ENCODE peak calls at places on chromosomes 5 and 9, in five cellular contexts. K is A673, H is mesendoderm, Y is body of pancreas, M is G401. P is an unnamed sample.

GRCh38 chr9:79384506-79384905 is 187.3 kb upstream of the TLE4 start:
- DNase-seq in K (no peak), H (no peak), Y (no peak), M (no peak), P (no peak)

GRCh38 chr9:80175286-80175906 is 603.6 kb downstream of the TLE4 start:
- DNase-seq in K (peak; percentile 56), H (peak; percentile 41), Y (no peak), M (peak; percentile 29), P (peak; percentile 25)

GRCh38 chr5:57175586-57175985 is 1.7 kb downstream of the GPBP1 start:
- DNase-seq in K (peak; percentile 21), H (no peak), Y (no peak), M (no peak), P (no peak)

GRCh38 chr5:115810776-115811175 is 5.7 kb downstream of the CDO1 start:
- DNase-seq in K (no peak), H (no peak), Y (no peak), M (no peak), P (no peak)

GRCh38 chr5:54529565-54529964 is 12.0 kb downstream of the SNX18 start:
- DNase-seq in K (no peak), H (no peak), Y (no peak), M (no peak), P (no peak)

GRCh38 chr9:73573235-73573634 is 421.6 kb downstream of the ANXA1 start:
- DNase-seq in K (no peak), H (no peak), Y (no peak), M (peak; percentile 88), P (peak; percentile 83)

GRCh38 chr9:133351908-133352634 is 4.1 kb downstream of the RPL7A start:
- DNase-seq in K (peak; percentile 81), H (peak; percentile 93), Y (peak; percentile 44), M (peak; percentile 45), P (peak; percentile 76)

GRCh38 chr5:39423331-39423751 is 1.4 kb downstream of the DAB2 start:
- DNase-seq in K (no peak), H (peak; percentile 85), Y (no peak), M (peak; percentile 28), P (no peak)

GRCh38 chr9:136840877-136841645 is 1.2 kb upstream of the AJM1 start:
- DNase-seq in K (peak; percentile 92), H (peak; percentile 59), Y (peak; percentile 82), M (peak; percentile 76), P (peak; percentile 77)

GRCh38 chr9:35948901-35949318 is 9.0 kb downstream of the OR2S2 start:
- DNase-seq in K (no peak), H (peak; percentile 91), Y (no peak), M (no peak), P (no peak)

GRCh38 chr9:128724744-128725211 is 851 bp upstream of the ZDHHC12 start:
- DNase-seq in K (peak; percentile 88), H (peak; percentile 96), Y (peak; percentile 55), M (peak; percentile 97), P (peak; percentile 96)

GRCh38 chr9:101354143-101354764 is 30.6 kb downstream of the BAAT start:
- DNase-seq in K (no peak), H (no peak), Y (no peak), M (no peak), P (no peak)

GRCh38 chr9:124282442-124283231 is 24.9 kb downstream of the NEK6 start:
- DNase-seq in K (peak; percentile 54), H (no peak), Y (no peak), M (no peak), P (no peak)

GRCh38 chr9:74379718-74380117 is 117.4 kb upstream of the RORB start:
- DNase-seq in K (peak; percentile 17), H (peak; percentile 86), Y (peak; percentile 31), M (peak; percentile 32), P (peak; percentile 46)